ENCODE peak calls at places on chromosomes 11 and 22, in seven cellular contexts. M is body of pancreas, P is spleen, V is GM06990, J is fibroblast of the aortic adventitia, C is AG10803, G is nephron progenitor cell. N is an unnamed sample.

GRCh38 chr22:35524966-35525686 is 15.5 kb upstream of the RASD2 start:
- DNase-seq in M (no peak), C (peak), J (no peak), G (no peak), V (no peak), P (no peak), N (no peak)

GRCh38 chr22:37229012-37229804 is 14.9 kb downstream of the RAC2 start:
- DNase-seq in J (peak), V (no peak), M (no peak), C (peak), P (peak), G (no peak), N (peak)

GRCh38 chr11:107789767-107790166 is 68.8 kb downstream of the SLC35F2 start:
- DNase-seq in P (no peak), G (no peak), C (no peak), V (no peak), M (no peak), J (no peak), N (no peak)

GRCh38 chr22:18088825-18089568 is 11.2 kb downstream of the PEX26 start:
- DNase-seq in C (no peak), M (peak), G (no peak), P (no peak), J (no peak), V (no peak), N (no peak)

GRCh38 chr11:134862168-134862567 is 450.1 kb upstream of the B3GAT1 start:
- DNase-seq in P (no peak), G (no peak), V (no peak), M (no peak), J (no peak), C (no peak), N (no peak)

GRCh38 chr11:12677131-12677530 is 2.9 kb downstream of the TEAD1 start:
- DNase-seq in C (no peak), G (no peak), M (no peak), P (no peak), V (no peak), J (peak), N (peak)

GRCh38 chr11:79013509-79013908 is 427.3 kb downstream of the TENM4 start:
- DNase-seq in G (no peak), P (no peak), M (no peak), V (no peak), C (peak), J (peak), N (no peak)

GRCh38 chr11:33185756-33186155 is 24.5 kb upstream of the CSTF3 start:
- DNase-seq in J (no peak), P (no peak), G (no peak), C (no peak), V (no peak), M (no peak), N (no peak)

GRCh38 chr22:44126807-44127206 is 53.9 kb upstream of the PARVG start:
- DNase-seq in P (no peak), G (no peak), M (no peak), V (no peak), J (no peak), C (no peak), N (no peak)

GRCh38 chr11:25252854-25253253 is 756.0 kb downstream of the LUZP2 start:
- DNase-seq in J (no peak), C (no peak), G (no peak), P (no peak), V (no peak), M (no peak), N (no peak)

DNA sequence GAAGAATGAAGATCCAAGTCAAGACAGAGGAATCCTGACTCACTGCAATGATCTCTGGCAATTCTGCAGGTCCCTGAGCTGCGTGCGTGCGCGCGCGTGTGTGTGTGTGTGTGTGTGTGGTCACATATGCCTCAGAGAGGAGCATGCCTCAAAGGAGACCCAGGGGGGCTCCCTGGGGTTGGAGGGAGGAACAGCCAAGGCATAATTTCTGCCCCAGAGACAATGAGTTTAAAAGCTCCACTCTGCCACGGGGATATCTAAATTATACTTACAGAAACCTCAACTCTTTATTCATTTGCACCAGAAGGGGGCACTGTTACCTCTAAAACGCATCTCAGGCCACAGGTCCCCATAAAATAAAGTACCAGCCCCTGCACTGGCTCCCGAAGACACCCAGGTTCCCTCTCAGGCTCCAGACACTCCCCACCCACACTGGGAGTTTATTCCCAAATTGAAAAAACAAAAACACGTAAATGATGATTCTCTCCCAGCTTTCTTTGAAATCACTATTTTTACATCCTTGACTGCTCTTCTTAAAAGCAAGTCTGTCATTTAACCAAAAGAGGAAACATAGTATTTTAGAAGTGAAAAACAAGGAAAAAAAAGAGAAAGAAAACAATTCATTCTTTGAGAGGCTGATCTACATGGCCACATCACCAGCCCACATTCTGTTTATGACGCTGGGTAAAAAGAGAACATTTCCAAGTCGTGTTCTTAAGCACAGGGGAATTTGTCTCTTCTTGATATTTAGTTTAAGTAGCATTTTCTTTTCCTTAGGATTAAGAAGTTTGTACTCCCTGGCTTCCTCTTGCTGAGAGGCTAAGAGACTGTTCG is 400.9 kb downstream of the LARGE1 start:
- DNase-seq in J (peak), P (no peak), G (peak), M (peak), V (peak), C (peak), N (peak)
- TF ChIP-seq CTCF in J (peak), P (peak), G (peak), M (peak), V (peak), C (peak), N (peak)

GRCh38 chr11:100525197-100525596 is 161.9 kb upstream of the ARHGAP42 start:
- DNase-seq in M (no peak), J (no peak), P (no peak), V (no peak), G (no peak), C (no peak), N (no peak)

GRCh38 chr11:100528872-100529416 is 158.1 kb upstream of the ARHGAP42 start:
- DNase-seq in G (no peak), J (no peak), P (no peak), C (no peak), M (no peak), V (no peak), N (no peak)

GRCh38 chr11:100525635-100526034 is 161.5 kb upstream of the ARHGAP42 start:
- DNase-seq in C (no peak), G (no peak), J (no peak), P (no peak), M (no peak), V (no peak), N (no peak)
- TF ChIP-seq CTCF in C (no peak), G (no peak), J (no peak), P (no peak), M (no peak), V (peak), N (no peak)

GRCh38 chr11:110434952-110435779 is 5.4 kb downstream of the FDX1 start:
- DNase-seq in P (no peak), J (peak), G (no peak), V (no peak), M (peak), C (no peak), N (no peak)
- TF ChIP-seq CTCF in P (no peak), J (peak), G (no peak), V (peak), M (peak), C (no peak), N (no peak)

GRCh38 chr11:58905716-58906547 is 33.4 kb upstream of the GLYATL1 start:
- DNase-seq in C (peak), M (peak), P (no peak), G (peak), J (peak), V (no peak), N (peak)
- TF ChIP-seq CTCF in C (peak), M (no peak), P (no peak), G (peak), J (peak), V (no peak), N (peak)

GRCh38 chr11:62505112-62505783 is 41.4 kb downstream of the AHNAK start:
- DNase-seq in V (no peak), P (no peak), J (no peak), M (no peak), G (peak), C (no peak), N (no peak)

GRCh38 chr11:62506413-62506940 is 40.1 kb downstream of the AHNAK start:
- DNase-seq in P (no peak), J (no peak), V (no peak), M (no peak), C (no peak), G (no peak), N (no peak)

GRCh38 chr11:62507023-62507422 is 39.6 kb downstream of the AHNAK start:
- DNase-seq in M (no peak), C (no peak), P (no peak), J (no peak), G (no peak), V (no peak), N (no peak)

GRCh38 chr11:62505784-62506145 is 40.8 kb downstream of the AHNAK start:
- DNase-seq in V (no peak), P (no peak), M (no peak), G (no peak), J (no peak), C (no peak), N (no peak)

DNA sequence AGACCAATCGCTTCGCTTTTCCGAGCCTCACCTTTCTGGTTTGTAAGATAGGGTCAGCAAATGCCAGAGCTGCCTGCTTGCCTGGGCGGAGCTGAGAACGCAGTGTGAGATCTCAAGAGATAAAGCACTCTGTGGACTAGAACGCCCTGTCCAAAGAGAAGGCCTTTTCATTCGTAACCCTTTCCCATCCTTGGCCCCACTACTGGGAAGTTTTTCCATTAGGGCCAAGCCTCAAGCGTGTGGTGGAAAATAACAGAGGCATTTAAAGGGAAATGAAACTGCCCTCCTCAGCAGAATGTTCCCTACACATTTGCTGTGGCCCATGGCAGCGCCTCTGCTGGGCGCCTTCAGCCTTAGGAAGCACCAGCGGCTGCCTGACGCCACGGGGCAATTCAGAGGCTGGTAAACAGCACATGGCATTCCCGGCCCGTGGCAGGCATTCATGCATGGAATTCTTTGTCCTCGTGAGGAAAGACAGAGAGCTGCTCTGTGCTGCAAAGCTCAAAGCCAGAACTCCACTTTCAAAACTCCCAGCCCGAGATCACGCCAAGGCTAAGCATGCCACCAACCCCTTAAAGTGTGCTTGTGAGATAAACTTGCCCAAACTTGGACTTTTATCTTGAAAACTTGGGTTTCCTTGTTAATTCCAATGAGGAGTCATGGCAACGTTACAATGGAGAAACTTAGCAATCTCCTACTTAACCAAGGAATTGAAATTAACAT is 38.1 kb downstream of the AHNAK start:
- DNase-seq in J (peak), V (no peak), P (peak), M (peak), C (peak), G (peak), N (peak)
- TF ChIP-seq CTCF in J (peak), V (peak), P (peak), M (peak), C (peak), G (peak), N (peak)

GRCh38 chr22:20549232-20549841 is 41.9 kb downstream of the MED15 start:
- DNase-seq in V (no peak), C (no peak), P (peak), G (no peak), J (no peak), M (no peak), N (peak)
- TF ChIP-seq CTCF in V (no peak), C (no peak), P (no peak), G (no peak), J (peak), M (no peak), N (no peak)

DNA sequence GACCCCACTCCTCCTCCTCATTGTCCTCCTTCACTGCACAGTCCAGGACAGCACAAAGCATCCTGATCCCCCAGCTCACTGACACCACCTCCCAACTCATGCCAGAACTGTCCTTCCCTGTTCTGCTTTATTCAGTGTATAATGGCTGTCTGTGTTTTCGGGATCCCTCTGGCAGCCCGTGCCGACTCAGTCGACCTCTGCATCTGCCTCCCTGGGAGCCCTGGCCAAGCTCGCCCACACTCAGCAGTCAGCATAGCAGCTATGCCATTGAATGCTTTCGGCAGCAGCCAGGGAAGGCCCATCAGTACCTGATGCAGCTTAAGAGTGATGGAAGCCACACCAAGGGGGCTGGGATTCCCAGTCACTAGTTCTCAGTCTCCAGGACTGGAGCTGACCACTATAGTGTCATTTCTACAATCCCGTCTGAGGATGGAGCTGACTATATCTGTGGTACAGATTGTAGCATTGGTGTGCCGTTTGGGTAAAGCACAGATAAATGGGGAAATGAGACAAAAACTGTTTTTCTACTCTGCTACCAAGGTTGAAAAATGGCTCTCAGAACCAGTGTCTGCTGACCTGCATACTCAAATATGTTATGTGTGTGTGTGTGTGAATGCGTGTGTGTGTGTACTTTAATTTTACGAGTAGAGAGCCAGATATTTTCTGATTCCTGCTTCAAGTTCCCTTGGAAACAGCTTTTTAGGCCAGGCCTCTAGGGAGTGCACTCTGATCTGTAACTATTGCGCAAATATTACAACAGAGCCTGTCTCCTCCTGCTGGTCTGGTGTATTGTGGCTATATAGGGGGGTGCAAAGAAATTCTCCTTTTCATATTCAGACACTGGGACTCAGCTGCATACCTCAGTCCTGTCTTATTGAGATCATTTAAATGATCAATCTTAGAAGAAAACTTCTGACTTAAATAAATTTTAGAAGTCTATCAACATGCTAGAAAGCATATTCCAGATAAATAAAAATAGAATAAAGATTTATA is 78.8 kb upstream of the TOP3B start:
- DNase-seq in V (no peak), J (peak), P (no peak), M (no peak), G (no peak), C (peak), N (peak)
- TF ChIP-seq CTCF in V (no peak), J (peak), P (no peak), M (no peak), G (no peak), C (peak), N (peak)

DNA sequence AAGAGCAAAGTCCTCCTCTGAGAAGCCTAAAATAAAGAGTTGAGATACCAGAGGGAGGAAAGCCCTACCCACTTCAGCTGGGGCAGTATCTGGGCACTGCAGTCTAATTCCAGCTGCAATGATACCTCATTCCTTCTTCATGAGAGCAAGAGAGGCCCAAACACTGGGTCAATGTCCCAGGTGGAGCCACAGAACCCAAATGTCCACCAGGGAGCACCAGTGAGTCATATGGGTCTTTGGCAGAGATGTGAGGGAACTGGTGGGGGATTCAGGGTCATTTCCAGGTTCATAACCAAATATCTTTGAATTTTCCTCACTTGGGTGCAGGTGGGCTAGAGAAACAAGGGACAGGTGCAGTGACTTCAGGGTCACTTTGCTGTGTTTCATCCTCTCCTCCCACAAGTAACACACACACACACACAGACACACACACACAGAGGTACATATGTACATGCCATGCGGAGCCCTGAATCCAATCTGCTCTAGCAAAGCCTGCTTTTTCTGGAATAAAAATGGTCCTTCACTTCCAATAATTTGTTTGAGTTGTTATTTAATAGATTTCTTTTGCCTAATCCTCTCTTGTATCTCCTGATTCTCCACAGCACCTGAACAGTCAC is 585.4 kb downstream of the SOX6 start:
- DNase-seq in M (peak), C (peak), V (no peak), P (no peak), J (peak), G (peak), N (peak)
- TF ChIP-seq CTCF in M (peak), C (peak), V (peak), P (peak), J (peak), G (peak), N (peak)

GRCh38 chr11:22884268-22884667 is 24.0 kb upstream of the CCDC179 start:
- DNase-seq in J (no peak), P (no peak), G (no peak), M (no peak), V (no peak), C (peak), N (peak)

GRCh38 chr11:22879615-22880014 is 19.3 kb upstream of the CCDC179 start:
- DNase-seq in V (no peak), G (no peak), P (no peak), M (no peak), C (peak), J (peak), N (peak)

GRCh38 chr11:22878039-22878438 is 17.8 kb upstream of the CCDC179 start:
- DNase-seq in V (no peak), P (no peak), J (no peak), C (no peak), M (no peak), G (no peak), N (no peak)

GRCh38 chr11:22875869-22876473 is 15.7 kb upstream of the CCDC179 start:
- DNase-seq in M (peak), V (peak), C (peak), G (peak), P (no peak), J (peak), N (peak)

GRCh38 chr11:22878604-22879003 is 18.3 kb upstream of the CCDC179 start:
- DNase-seq in J (no peak), M (no peak), V (no peak), C (no peak), P (no peak), G (no peak), N (no peak)
- TF ChIP-seq CTCF in J (no peak), M (no peak), V (no peak), C (no peak), P (no peak), G (no peak), N (no peak)